ENCODE peak calls at places on chromosomes 12 and 14, in seven cellular contexts. D is nephron progenitor cell, B is M059J, W is fibroblast of pulmonary artery, S is spleen, F is A549, X is iPS DF 19.7. U is an unnamed sample.
A peak's percentile ranks its signal among the peaks of the same experiment; 100 is the strongest.

GRCh38 chr14:46245281-46245680 is 406.3 kb downstream of the RPL10L start:
- DNase-seq in X (no peak), D (no peak), S (no peak), F (no peak), B (no peak), W (no peak), U (no peak)

GRCh38 chr12:49843871-49844437 is 1.0 kb upstream of the BCDIN3D start:
- DNase-seq in S (no peak), X (no peak), W (no peak), D (no peak), F (no peak), B (peak; percentile 29), U (no peak)

GRCh38 chr14:103561381-103562134 is 899 bp downstream of the BAG5 start:
- DNase-seq in D (peak; percentile 50), S (no peak), F (no peak), W (peak; percentile 73), B (peak; percentile 46), X (no peak), U (peak; percentile 69)

GRCh38 chr14:49598479-49599301 is at the start of gene LRR1:
- DNase-seq in W (peak; percentile 81), B (peak; percentile 88), F (peak; percentile 91), D (peak; percentile 89), S (peak; percentile 98), X (no peak), U (peak; percentile 89)

GRCh38 chr12:28191690-28192089 is 1.4 kb downstream of the CCDC91 start:
- DNase-seq in B (peak; percentile 53), W (peak; percentile 39), F (peak; percentile 20), S (no peak), X (no peak), D (no peak), U (no peak)

GRCh38 chr12:66746489-66747201 is 67.8 kb upstream of the GRIP1 start:
- DNase-seq in D (no peak), F (no peak), B (no peak), W (no peak), S (no peak), X (no peak), U (no peak)

GRCh38 chr12:121203482-121203881 is 6.4 kb upstream of the P2RX4 start:
- DNase-seq in B (no peak), D (no peak), F (no peak), S (no peak), X (no peak), W (no peak), U (no peak)

GRCh38 chr12:24304285-24304684 is 354.8 kb upstream of the SOX5 start:
- DNase-seq in F (no peak), B (no peak), D (no peak), S (no peak), W (no peak), X (no peak), U (no peak)

GRCh38 chr12:38138225-38139221 is 178.1 kb upstream of the ALG10B start:
- DNase-seq in W (peak; percentile 81), F (peak; percentile 81), D (peak; percentile 77), S (peak; percentile 78), X (peak; percentile 1), B (peak; percentile 58), U (peak; percentile 64)

GRCh38 chr12:40634431-40635131 is 57.7 kb upstream of the CNTN1 start:
- DNase-seq in B (no peak), S (no peak), W (no peak), F (no peak), D (no peak), X (no peak), U (no peak)

GRCh38 chr12:643478-644292 is 19.6 kb downstream of the NINJ2 start:
- DNase-seq in S (peak; percentile 82), W (no peak), F (no peak), B (no peak), X (no peak), D (no peak), U (no peak)

U was measured in endothelial cell.